ENCODE peak calls at places on chromosomes 6 and 20, in six cellular contexts. S is CD8-positive, alpha-beta T cell; K is stimulated activated CD4-positive, alpha-beta T cell treated with anti-CD3 and anti-CD28 coated beads, Interleukin-2, amount 100 ng/mL, for 24 hours; D is stimulated activated naive CD4-positive, alpha-beta T cell treated with Interleukin-2 at 50 U/mL for 16 hours; Y is retinal pigment epithelial cell; C is naive B cell. R is an unnamed sample.

GRCh38 chr6:87731818-87732661 is 30.0 kb upstream of the AKIRIN2 start:
- DNase-seq in S (peak), C (no peak), Y (peak), K (peak), D (no peak), R (peak)

GRCh38 chr6:119379809-119380208 is 30.2 kb upstream of the MAN1A1 start:
- DNase-seq in K (no peak), C (no peak), S (no peak), D (no peak), Y (no peak), R (no peak)

GRCh38 chr6:124881898-124882579 is 80.2 kb upstream of the RNF217 start:
- DNase-seq in Y (no peak), D (no peak), S (no peak), C (no peak), K (no peak), R (no peak)

GRCh38 chr6:141981190-141981589 is 151.5 kb upstream of the GJE1 start:
- DNase-seq in K (no peak), D (no peak), C (no peak), Y (no peak), S (no peak), R (no peak)

GRCh38 chr6:89138173-89138572 is 7.7 kb upstream of the PM20D2 start:
- DNase-seq in K (no peak), C (no peak), Y (no peak), S (no peak), D (no peak), R (no peak)

GRCh38 chr20:4511776-4512175 is 209.9 kb upstream of the PRND start:
- DNase-seq in C (no peak), Y (no peak), D (no peak), S (no peak), K (no peak), R (no peak)

GRCh38 chr20:31859998-31860380 is 10.3 kb downstream of the DUSP15 start:
- DNase-seq in D (no peak), K (no peak), C (no peak), Y (no peak), S (no peak), R (no peak)

GRCh38 chr6:112690497-112691202 is 343.5 kb downstream of the RFPL4B start:
- DNase-seq in S (no peak), D (no peak), Y (peak), C (no peak), K (no peak), R (no peak)

GRCh38 chr6:91659881-91660280 is 1073.0 kb upstream of the MAP3K7 start:
- DNase-seq in K (no peak), C (no peak), D (no peak), Y (no peak), S (no peak), R (no peak)

GRCh38 chr6:145670306-145670705 is 65.0 kb downstream of the EPM2A start:
- DNase-seq in C (no peak), D (no peak), K (no peak), S (no peak), Y (no peak), R (no peak)

GRCh38 chr6:15493437-15494168 is 169.2 kb downstream of the DTNBP1 start:
- DNase-seq in Y (no peak), C (no peak), S (no peak), D (no peak), K (no peak), R (no peak)

GRCh38 chr6:93886416-93886815 is 467.1 kb upstream of the EPHA7 start:
- DNase-seq in S (no peak), Y (no peak), C (no peak), K (no peak), D (no peak), R (no peak)

GRCh38 chr6:87154641-87155271 is 609 bp upstream of the ZNF292 start:
- DNase-seq in C (no peak), Y (no peak), K (no peak), S (peak), D (peak), R (peak)

GRCh38 chr6:72770959-72771358 is 149.1 kb downstream of the KCNQ5 start:
- DNase-seq in D (no peak), Y (no peak), K (no peak), S (no peak), C (no peak), R (no peak)

GRCh38 chr6:90217621-90218496 is 78.8 kb downstream of the BACH2 start:
- DNase-seq in K (peak), D (peak), Y (no peak), S (peak), C (no peak), R (no peak)

GRCh38 chr6:167532410-167533294 is 207.8 kb downstream of the TTLL2 start:
- DNase-seq in Y (no peak), K (no peak), S (no peak), C (no peak), D (no peak), R (no peak)

GRCh38 chr6:14924126-14925024 is 321.5 kb upstream of the JARID2 start:
- DNase-seq in C (no peak), K (no peak), Y (no peak), D (no peak), S (no peak), R (no peak)

GRCh38 chr20:38357653-38358207 is 11.4 kb downstream of the LBP start:
- DNase-seq in C (no peak), Y (no peak), D (no peak), S (no peak), K (no peak), R (no peak)

GRCh38 chr6:158799051-158799792 is 19.9 kb downstream of the EZR start:
- DNase-seq in S (peak), Y (peak), C (no peak), K (no peak), D (no peak), R (no peak)

R was measured in KG1.